ENCODE peak calls at places on chromosome 11, in seven cellular contexts. X is SK-N-SH, H is HL-60, D is suprapubic skin, L is HCT116, Y is stomach, M is H1. F is an unnamed sample.

GRCh38 chr11:71140206-71140919 is 112.0 kb downstream of the SHANK2 start:
- DNase-seq in H (no peak), X (no peak), D (no peak), Y (no peak), M (no peak), L (no peak), F (peak; percentile 56)

GRCh38 chr11:110479445-110480101 is 49.8 kb downstream of the FDX1 start:
- DNase-seq in D (no peak), H (peak; percentile 29), X (no peak), Y (no peak), M (no peak), L (no peak), F (no peak)

GRCh38 chr11:119168471-119169271 is at the start of gene NLRX1:
- DNase-seq in L (peak; percentile 73), M (peak; percentile 51), H (peak; percentile 79), Y (peak; percentile 85), X (peak; percentile 98), D (peak; percentile 92), F (peak; percentile 97)

GRCh38 chr11:32395127-32395526 is 40.2 kb downstream of the WT1 start:
- DNase-seq in D (no peak), Y (no peak), H (no peak), L (no peak), X (no peak), M (no peak), F (no peak)

GRCh38 chr11:23151819-23152218 is 291.5 kb upstream of the CCDC179 start:
- DNase-seq in H (no peak), Y (no peak), D (no peak), M (no peak), L (no peak), X (no peak), F (no peak)

GRCh38 chr11:118258410-118258809 is 5.7 kb downstream of the MPZL2 start:
- DNase-seq in Y (no peak), X (no peak), H (no peak), D (no peak), M (no peak), L (no peak), F (no peak)

GRCh38 chr11:92886243-92886905 is 83.1 kb upstream of the MTNR1B start:
- DNase-seq in M (no peak), Y (no peak), D (no peak), L (peak; percentile 46), X (peak; percentile 86), H (no peak), F (no peak)

GRCh38 chr11:3955299-3955665 is 99.8 kb downstream of the STIM1 start:
- DNase-seq in Y (no peak), D (no peak), X (no peak), H (no peak), L (no peak), M (no peak), F (no peak)

DNA sequence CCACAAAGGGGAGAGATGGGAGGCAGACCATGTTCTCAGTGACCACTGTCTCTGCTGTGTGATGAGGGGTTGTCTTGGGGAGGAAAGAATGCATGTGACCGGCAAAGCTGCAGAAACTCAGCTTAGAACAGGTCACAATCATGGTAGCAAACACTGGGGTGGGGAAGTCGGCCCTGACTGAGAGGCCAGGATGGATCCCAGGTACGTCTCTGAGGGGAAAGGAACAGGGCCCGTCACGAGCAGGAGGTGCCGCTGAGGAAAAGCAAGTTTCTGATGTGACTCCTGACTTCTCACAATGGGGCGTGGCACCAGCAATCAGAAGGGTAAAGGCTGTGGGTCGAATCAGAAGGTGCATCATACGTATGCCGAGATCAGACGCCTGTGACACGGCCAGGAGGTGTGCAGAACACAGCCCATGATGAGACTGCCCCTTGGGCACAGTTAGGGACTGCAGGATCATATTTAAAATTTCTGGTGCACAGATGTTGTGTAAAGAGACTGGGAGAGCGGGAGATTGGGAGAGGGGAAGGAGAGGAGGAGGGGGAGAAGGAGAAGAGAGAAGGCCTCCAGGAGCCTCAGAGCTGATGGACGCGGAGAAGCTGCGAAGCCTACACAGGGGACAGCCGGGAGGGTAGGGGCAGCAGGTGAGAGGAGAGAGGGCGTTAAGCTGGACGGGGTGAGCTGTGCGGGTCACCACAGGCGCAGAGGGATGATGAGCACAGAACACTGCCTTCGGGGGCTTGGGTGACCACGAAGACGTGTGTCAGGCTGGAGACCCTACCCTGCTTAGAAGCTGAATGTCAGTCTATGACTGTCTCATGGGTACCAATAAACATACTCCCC is 30.7 kb downstream of the KRTAP5-5 start:
- DNase-seq in H (no peak), M (no peak), D (peak; percentile 60), Y (peak; percentile 20), X (peak; percentile 52), L (no peak), F (no peak)
- TF ChIP-seq POLR2AphosphoS5 in H (no peak), M (no peak), D (no peak), Y (no peak), X (no peak), L (no peak), F (no peak)

GRCh38 chr11:66856496-66857233 is at the start of gene LRFN4:
- DNase-seq in L (no peak), D (no peak), H (no peak), Y (peak; percentile 61), X (peak; percentile 90), M (no peak), F (peak; percentile 90)
- TF ChIP-seq POLR2AphosphoS5 in L (no peak), D (no peak), H (no peak), Y (no peak), X (no peak), M (peak; percentile 60), F (no peak)

GRCh38 chr11:73661035-73661628 is 14.8 kb downstream of the PLEKHB1 start:
- DNase-seq in M (peak; percentile 82), Y (peak; percentile 91), X (peak; percentile 97), L (peak; percentile 43), H (peak; percentile 54), D (peak; percentile 94), F (peak; percentile 97)
- TF ChIP-seq POLR2AphosphoS5 in M (peak; percentile 66), Y (peak; percentile 29), X (peak; percentile 12), L (no peak), H (no peak), D (no peak), F (peak; percentile 70)

GRCh38 chr11:68956142-68956541 is 24.6 kb downstream of the MRGPRD start:
- DNase-seq in M (no peak), H (no peak), D (no peak), Y (no peak), X (peak; percentile 70), L (no peak), F (no peak)
- TF ChIP-seq POLR2AphosphoS5 in M (no peak), H (no peak), D (no peak), Y (no peak), X (no peak), L (no peak), F (no peak)

GRCh38 chr11:130536106-130537040 is 87.9 kb downstream of the ADAMTS15 start:
- DNase-seq in Y (no peak), H (no peak), M (no peak), D (no peak), X (no peak), L (no peak), F (no peak)
- TF ChIP-seq POLR2AphosphoS5 in Y (no peak), H (no peak), M (no peak), D (no peak), X (no peak), L (no peak), F (no peak)

DNA sequence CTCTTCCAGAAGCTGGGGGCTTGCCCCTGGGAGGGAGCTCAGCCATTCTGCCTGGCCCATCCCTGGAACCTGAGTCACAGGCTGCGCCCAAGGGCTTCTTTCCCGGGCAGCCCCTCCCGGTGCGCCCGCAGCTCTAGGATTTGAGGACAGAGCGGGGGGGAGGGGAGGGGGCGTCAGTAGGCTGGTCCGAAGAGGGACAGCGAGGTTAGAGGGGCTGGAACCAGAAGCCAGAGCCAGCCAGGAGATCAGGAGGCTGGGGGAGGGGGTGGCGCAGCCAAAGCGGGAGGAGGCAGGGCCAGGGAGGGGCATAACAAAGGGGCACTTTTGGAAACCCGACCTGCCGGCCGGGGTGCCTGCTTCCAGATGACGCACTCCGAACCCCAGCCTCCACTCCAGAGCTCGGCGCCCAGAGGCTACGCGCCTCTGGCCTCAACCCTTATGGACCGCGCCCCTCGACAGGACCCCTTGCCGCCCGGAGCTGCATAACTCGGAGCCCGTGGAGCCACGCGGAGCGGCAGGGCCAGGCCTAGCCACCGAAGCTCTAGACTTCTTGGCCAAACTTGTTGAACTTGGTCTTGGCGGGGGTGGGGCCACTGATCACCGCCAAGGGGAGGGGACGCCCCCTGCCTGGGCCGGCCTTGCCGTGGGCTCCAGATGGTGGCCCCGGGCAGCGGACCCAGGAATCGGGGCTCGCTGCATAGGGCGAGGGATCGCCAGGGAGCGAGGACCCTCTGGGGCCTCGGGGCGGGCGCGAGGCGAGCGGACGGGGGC is 744 bp downstream of the PACSIN3 start:
- DNase-seq in D (no peak), X (peak; percentile 63), M (peak; percentile 91), Y (peak; percentile 70), H (no peak), L (no peak), F (no peak)
- TF ChIP-seq POLR2AphosphoS5 in D (no peak), X (no peak), M (peak; percentile 81), Y (no peak), H (no peak), L (peak; percentile 71), F (no peak)

DNA sequence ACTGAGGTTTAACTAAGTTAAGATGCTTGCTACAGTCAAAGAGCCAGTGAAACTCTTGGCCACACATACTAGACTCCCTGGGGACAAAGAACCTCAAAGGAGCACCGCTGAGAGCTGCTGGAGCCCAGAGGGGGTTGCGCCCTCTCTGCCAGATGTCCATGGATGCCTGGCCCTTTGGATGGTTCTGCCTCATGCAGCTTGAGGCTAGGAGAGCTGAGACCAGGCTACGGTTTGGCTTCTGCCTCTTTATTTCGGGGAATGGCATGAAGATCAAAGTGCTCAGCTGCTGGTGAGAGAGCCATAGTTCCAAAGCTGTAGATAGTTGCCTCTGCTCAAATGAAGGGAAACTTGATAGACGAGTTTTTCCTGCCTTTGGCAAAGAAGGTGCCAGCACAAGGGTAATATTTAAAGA is 43.0 kb downstream of the RASSF10 start:
- DNase-seq in D (no peak), M (no peak), X (no peak), Y (peak; percentile 66), L (no peak), H (no peak), F (no peak)
- TF ChIP-seq POLR2AphosphoS5 in D (no peak), M (no peak), X (no peak), Y (no peak), L (no peak), H (no peak), F (no peak)

DNA sequence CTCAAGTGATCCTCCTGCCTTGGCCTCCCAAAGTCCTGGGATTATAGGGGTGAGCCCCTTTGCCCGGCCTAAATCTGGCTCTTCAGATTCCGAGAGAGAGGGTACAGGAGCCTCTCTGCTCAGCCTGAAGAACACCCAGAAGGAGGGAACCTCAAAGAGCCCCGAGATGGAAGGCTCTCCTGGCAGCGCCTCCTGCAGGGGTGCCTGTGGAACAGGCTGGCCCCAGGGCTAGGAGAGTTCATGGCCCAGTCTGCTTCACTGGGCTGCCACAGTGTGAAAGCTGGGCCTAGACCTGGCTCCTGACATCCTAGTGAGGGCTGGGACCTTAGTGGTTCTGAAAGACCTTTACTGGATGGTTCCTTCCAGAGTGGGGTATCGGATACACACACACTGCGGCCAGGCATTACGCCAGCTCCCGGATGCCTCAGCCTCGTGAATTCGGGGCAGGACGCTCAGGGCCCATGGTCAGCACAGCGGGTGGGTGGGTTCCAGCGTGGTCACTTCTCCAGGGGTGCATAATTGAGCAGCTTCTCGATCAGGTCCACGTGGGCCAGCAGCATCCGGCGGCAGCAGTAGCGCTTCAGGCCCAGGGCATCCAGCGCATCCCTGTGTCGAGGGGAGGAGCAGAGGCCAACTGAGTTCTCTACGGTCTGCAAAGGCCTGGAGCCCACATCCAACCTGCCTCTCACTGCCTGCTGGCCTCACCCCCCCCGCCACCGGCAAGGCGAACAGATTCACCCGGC is 2.3 kb downstream of the POLR2L start:
- DNase-seq in Y (no peak), L (no peak), D (no peak), H (no peak), X (peak; percentile 56), M (no peak), F (no peak)
- TF ChIP-seq POLR2AphosphoS5 in Y (no peak), L (no peak), D (no peak), H (no peak), X (no peak), M (peak; percentile 43), F (no peak)

F was measured in spleen.